ENCODE peak calls at places on chromosomes 13 and 19, in five cellular contexts. P is HS-5; C is T-cell; I is stimulated activated naive B cell treated with anti-CD40 and anti-IgM and Interleukin-4, amounts not matched to agents 10 μg/mL and 1 μg/mL and 100 μg/mL, for 72 hours; Q is coronary artery. G is an unnamed sample.

GRCh38 chr19:55447421-55448174 is 4.5 kb upstream of the SHISA7 start:
- DNase-seq in I (no peak), Q (no peak), P (no peak), C (no peak), G (no peak)

GRCh38 chr13:94345374-94346195 is 133.9 kb downstream of the DCT start:
- DNase-seq in P (no peak), C (no peak), I (no peak), Q (no peak), G (no peak)

GRCh38 chr13:90640976-90641375 is 706.5 kb upstream of the MIR17HG start:
- DNase-seq in C (no peak), Q (no peak), I (no peak), P (no peak), G (no peak)

GRCh38 chr19:41217741-41218140 is 1.3 kb upstream of the AXL start:
- DNase-seq in Q (no peak), P (no peak), C (no peak), I (no peak), G (no peak)

GRCh38 chr19:13902993-13903555 is 2.8 kb downstream of the BRME1 start:
- DNase-seq in C (no peak), Q (no peak), I (no peak), P (no peak), G (no peak)

GRCh38 chr19:48624067-48624594 is 4.8 kb downstream of the SPHK2 start:
- DNase-seq in P (no peak), C (peak), Q (peak), I (peak), G (peak)

GRCh38 chr19:33441277-33441699 is 67.8 kb downstream of the CEBPG start:
- DNase-seq in P (no peak), C (no peak), I (no peak), Q (no peak), G (no peak)

GRCh38 chr13:99405966-99406365 is 95.3 kb upstream of the TM9SF2 start:
- DNase-seq in I (no peak), C (no peak), P (no peak), Q (no peak), G (no peak)

GRCh38 chr19:32607479-32607878 is 26.5 kb downstream of the PDCD5 start:
- DNase-seq in I (no peak), Q (no peak), C (no peak), P (no peak), G (no peak)

GRCh38 chr13:111211789-111212516 is 96.8 kb downstream of the ARHGEF7 start:
- DNase-seq in Q (peak), I (no peak), C (no peak), P (no peak), G (no peak)

GRCh38 chr13:30292325-30292724 is 15.0 kb downstream of the KATNAL1 start:
- DNase-seq in Q (no peak), P (no peak), C (no peak), I (no peak), G (no peak)

GRCh38 chr19:19028526-19028925 is 4.8 kb downstream of the SUGP2 start:
- DNase-seq in C (no peak), I (no peak), Q (no peak), P (no peak), G (no peak)

GRCh38 chr13:36880961-36881360 is 39.1 kb downstream of the SMAD9 start:
- DNase-seq in P (no peak), Q (no peak), C (no peak), I (no peak), G (no peak)

GRCh38 chr13:95480131-95480545 is 72.4 kb upstream of the CLDN10 start:
- DNase-seq in Q (no peak), C (no peak), P (no peak), I (peak), G (no peak)

GRCh38 chr13:34750078-34750703 is 191.9 kb upstream of the NBEA start:
- DNase-seq in Q (no peak), P (no peak), C (no peak), I (no peak), G (no peak)

GRCh38 chr19:45090034-45090433 is 2.9 kb upstream of the PPP1R37 start:
- DNase-seq in I (no peak), C (no peak), P (no peak), Q (no peak), G (no peak)

GRCh38 chr19:18278521-18279265 is 2.7 kb downstream of the JUND start:
- DNase-seq in I (no peak), P (no peak), C (peak), Q (no peak), G (peak)